ENCODE peak calls at places on chromosomes 2 and 18, in five cellular contexts. I, N, W, J and P are unnamed samples.
A peak's percentile ranks its signal among the peaks of the same experiment; 100 is the strongest.

GRCh38 chr2:45923701-45924100 is 272.2 kb downstream of the PRKCE start:
- DNase-seq in I (no peak), N (no peak), W (no peak), J (peak; percentile 22), P (no peak)

GRCh38 chr2:605674-606608 is 71.3 kb downstream of the TMEM18 start:
- DNase-seq in I (peak; percentile 80), N (no peak), W (no peak), J (no peak), P (peak; percentile 74)

GRCh38 chr2:217370391-217370790 is 510.5 kb upstream of the TNP1 start:
- DNase-seq in I (no peak), N (no peak), W (no peak), J (peak; percentile 98), P (no peak)

GRCh38 chr2:67626076-67626475 is 228.9 kb downstream of the ETAA1 start:
- DNase-seq in I (no peak), N (no peak), W (no peak), J (no peak), P (no peak)

GRCh38 chr2:32946314-32947075 is at the start of gene LTBP1:
- DNase-seq in I (peak; percentile 87), N (peak; percentile 84), W (peak; percentile 72), J (peak; percentile 79), P (no peak)

GRCh38 chr18:6836331-6836730 is 106.8 kb downstream of the ARHGAP28 start:
- DNase-seq in I (no peak), N (no peak), W (no peak), J (peak; percentile 63), P (no peak)

GRCh38 chr18:75350857-75351256 is 76.6 kb downstream of the SMIM21 start:
- DNase-seq in I (no peak), N (no peak), W (no peak), J (no peak), P (no peak)

GRCh38 chr2:219186754-219187456 is 8.8 kb downstream of the RETREG2 start:
- DNase-seq in I (no peak), N (no peak), W (no peak), J (no peak), P (peak; percentile 22)

GRCh38 chr18:32624182-32624723 is 148.6 kb downstream of the KLHL14 start:
- DNase-seq in I (no peak), N (no peak), W (no peak), J (peak; percentile 45), P (no peak)

GRCh38 chr2:20549144-20549543 is 101.8 kb downstream of the HS1BP3 start:
- DNase-seq in I (no peak), N (no peak), W (no peak), J (no peak), P (no peak)

GRCh38 chr18:22434973-22435608 is 17.4 kb upstream of the CTAGE1 start:
- DNase-seq in I (no peak), N (no peak), W (no peak), J (peak; percentile 88), P (no peak)

GRCh38 chr2:198297350-198297749 is 493.0 kb downstream of the PLCL1 start:
- DNase-seq in I (no peak), N (no peak), W (no peak), J (no peak), P (no peak)

GRCh38 chr18:21489119-21489750 is 111.3 kb downstream of the ESCO1 start:
- DNase-seq in I (no peak), N (no peak), W (peak; percentile 53), J (peak; percentile 74), P (no peak)

GRCh38 chr2:21759819-21760218 is 636.1 kb downstream of the TDRD15 start:
- DNase-seq in I (no peak), N (no peak), W (no peak), J (no peak), P (no peak)

GRCh38 chr18:23154021-23154420 is 18.7 kb downstream of the CABLES1 start:
- DNase-seq in I (no peak), N (no peak), W (no peak), J (no peak), P (no peak)

GRCh38 chr2:231396058-231396821 is 730 bp downstream of the B3GNT7 start:
- DNase-seq in I (no peak), N (no peak), W (no peak), J (no peak), P (no peak)

GRCh38 chr2:26088038-26088643 is 54.3 kb downstream of the RAB10 start:
- DNase-seq in I (no peak), N (no peak), W (peak; percentile 10), J (peak; percentile 27), P (no peak)

GRCh38 chr2:199692489-199692888 is 158.5 kb downstream of the FTCDNL1 start:
- DNase-seq in I (no peak), N (no peak), W (no peak), J (peak; percentile 7), P (no peak)

GRCh38 chr2:13696601-13697000 is 935.9 kb upstream of the LRATD1 start:
- DNase-seq in I (no peak), N (no peak), W (no peak), J (peak; percentile 44), P (no peak)

GRCh38 chr2:108898315-108899082 is 90.5 kb downstream of the EDAR start:
- DNase-seq in I (no peak), N (no peak), W (no peak), J (no peak), P (no peak)

GRCh38 chr18:69414184-69414583 is 13.5 kb downstream of the DOK6 start:
- DNase-seq in I (no peak), N (no peak), W (no peak), J (no peak), P (no peak)

GRCh38 chr18:32937007-32937540 is 164.3 kb upstream of the KLHL14 start:
- DNase-seq in I (no peak), N (no peak), W (no peak), J (no peak), P (no peak)

GRCh38 chr2:9693646-9694045 is 62.8 kb upstream of the YWHAQ start:
- DNase-seq in I (no peak), N (no peak), W (no peak), J (no peak), P (no peak)